ENCODE peak calls at places on chromosome 2, in eight cellular contexts. Y is brain microvascular endothelial cell; T is SK-N-SH; G is CD8-positive, alpha-beta T cell; V is transverse colon; M is hepatocyte; X is HFF-Myc; J is stomach. Q is an unnamed sample.

GRCh38 chr2:173101687-173102086 is 26.0 kb downstream of the MAP3K20 start:
- DNase-seq in Y (peak), T (no peak), G (no peak), V (no peak), M (no peak), X (no peak), J (no peak), Q (peak)

GRCh38 chr2:169221745-169222369 is 140.5 kb downstream of the LRP2 start:
- DNase-seq in Y (no peak), T (peak), G (no peak), V (no peak), M (peak), X (no peak), J (no peak), Q (peak)

GRCh38 chr2:187877391-187877790 is 323.2 kb upstream of the TFPI start:
- DNase-seq in Y (no peak), T (no peak), G (no peak), V (no peak), M (peak), X (no peak), J (no peak), Q (no peak)

GRCh38 chr2:174125151-174125550 is 123.2 kb downstream of the OLA1 start:
- DNase-seq in Y (no peak), T (no peak), G (no peak), V (no peak), M (no peak), X (no peak), J (no peak), Q (no peak)

GRCh38 chr2:164606557-164606956 is 14.7 kb downstream of the GRB14 start:
- DNase-seq in Y (peak), T (no peak), G (no peak), V (no peak), M (no peak), X (no peak), J (no peak), Q (no peak)

GRCh38 chr2:51638811-51639210 is 606.9 kb upstream of the NRXN1 start:
- DNase-seq in Y (no peak), T (no peak), G (no peak), V (no peak), M (no peak), X (no peak), J (no peak), Q (no peak)

GRCh38 chr2:128949360-128949759 is 630.7 kb upstream of the HS6ST1 start:
- DNase-seq in Y (no peak), T (no peak), G (no peak), V (no peak), M (no peak), X (no peak), J (no peak), Q (peak)

GRCh38 chr2:3476386-3477033 is 42.8 kb downstream of the ADI1 start:
- DNase-seq in Y (no peak), T (no peak), G (no peak), V (no peak), M (no peak), X (no peak), J (no peak), Q (no peak)

GRCh38 chr2:240392084-240392947 is 43.1 kb upstream of the GPC1 start:
- DNase-seq in Y (no peak), T (no peak), G (no peak), V (peak), M (no peak), X (no peak), J (no peak), Q (no peak)

GRCh38 chr2:189982777-189983394 is 79.6 kb downstream of the MSTN start:
- DNase-seq in Y (peak), T (peak), G (no peak), V (no peak), M (no peak), X (no peak), J (no peak), Q (peak)

GRCh38 chr2:177675256-177676220 is 283.0 kb downstream of the AGPS start:
- DNase-seq in Y (no peak), T (no peak), G (no peak), V (no peak), M (no peak), X (no peak), J (no peak), Q (no peak)

GRCh38 chr2:25808006-25808383 is 70.3 kb downstream of the ASXL2 start:
- DNase-seq in Y (no peak), T (no peak), G (no peak), V (no peak), M (no peak), X (no peak), J (no peak), Q (peak)

GRCh38 chr2:35428548-35428947 is 927.0 kb upstream of the CRIM1 start:
- DNase-seq in Y (peak), T (peak), G (no peak), V (peak), M (peak), X (no peak), J (peak), Q (peak)
- TF ChIP-seq CTCF in Y (peak), T (peak), G (no peak), V (peak), M (peak), X (peak), J (no peak), Q (peak)

DNA sequence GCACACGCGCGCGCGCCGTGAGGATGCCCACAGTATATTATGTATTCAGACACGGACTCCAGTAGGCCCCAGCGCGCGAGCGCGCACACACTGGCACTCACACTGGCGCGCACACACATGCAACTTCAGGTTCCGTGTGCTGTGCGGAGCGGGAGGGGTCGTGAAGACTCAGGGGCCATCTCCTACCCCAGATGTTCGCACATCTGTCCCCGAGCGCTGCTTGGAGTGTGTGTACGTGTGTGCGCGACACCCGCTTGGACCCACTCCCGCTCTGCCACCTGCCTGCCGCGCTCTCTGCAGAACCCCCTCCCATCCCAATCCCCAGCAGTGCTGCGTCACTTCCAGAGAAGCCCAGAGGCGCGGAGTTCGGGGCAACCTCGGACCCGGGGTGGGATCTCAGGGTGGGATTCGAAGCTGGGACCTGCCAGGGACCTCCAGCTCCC is 2.6 kb downstream of the NRP2 start:
- DNase-seq in Y (no peak), T (no peak), G (no peak), V (no peak), M (no peak), X (no peak), J (no peak), Q (peak)
- H3K4me3 ChIP-seq in Y (peak), T (peak), G (no peak), V (peak), M (peak), X (peak), J (peak), Q (peak)

DNA sequence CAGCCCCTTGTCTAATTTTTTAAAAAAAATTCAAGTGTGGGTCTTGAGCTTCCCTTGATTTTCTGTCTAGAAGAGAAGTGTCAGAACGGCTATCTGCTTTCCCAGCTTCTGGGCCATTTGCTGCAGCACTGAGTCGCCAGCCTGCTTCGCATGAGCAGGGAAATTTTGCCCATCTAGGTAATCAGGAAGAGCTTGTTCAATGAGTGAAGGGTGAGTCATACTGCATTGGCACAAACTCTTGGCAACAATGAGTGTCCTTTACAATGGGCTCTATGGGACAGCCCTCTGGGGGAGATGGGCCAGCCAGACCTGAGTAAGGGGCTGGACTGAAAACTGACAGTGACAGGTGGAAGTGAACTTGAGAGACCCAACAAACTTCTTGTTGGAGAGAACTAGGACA is 2.4 kb upstream of the RNF144A start:
- DNase-seq in Y (no peak), T (no peak), G (no peak), V (no peak), M (no peak), X (no peak), J (no peak), Q (peak)
- TF ChIP-seq CTCF in Y (no peak), T (no peak), G (no peak), V (no peak), M (no peak), X (no peak), J (no peak), Q (no peak)

DNA sequence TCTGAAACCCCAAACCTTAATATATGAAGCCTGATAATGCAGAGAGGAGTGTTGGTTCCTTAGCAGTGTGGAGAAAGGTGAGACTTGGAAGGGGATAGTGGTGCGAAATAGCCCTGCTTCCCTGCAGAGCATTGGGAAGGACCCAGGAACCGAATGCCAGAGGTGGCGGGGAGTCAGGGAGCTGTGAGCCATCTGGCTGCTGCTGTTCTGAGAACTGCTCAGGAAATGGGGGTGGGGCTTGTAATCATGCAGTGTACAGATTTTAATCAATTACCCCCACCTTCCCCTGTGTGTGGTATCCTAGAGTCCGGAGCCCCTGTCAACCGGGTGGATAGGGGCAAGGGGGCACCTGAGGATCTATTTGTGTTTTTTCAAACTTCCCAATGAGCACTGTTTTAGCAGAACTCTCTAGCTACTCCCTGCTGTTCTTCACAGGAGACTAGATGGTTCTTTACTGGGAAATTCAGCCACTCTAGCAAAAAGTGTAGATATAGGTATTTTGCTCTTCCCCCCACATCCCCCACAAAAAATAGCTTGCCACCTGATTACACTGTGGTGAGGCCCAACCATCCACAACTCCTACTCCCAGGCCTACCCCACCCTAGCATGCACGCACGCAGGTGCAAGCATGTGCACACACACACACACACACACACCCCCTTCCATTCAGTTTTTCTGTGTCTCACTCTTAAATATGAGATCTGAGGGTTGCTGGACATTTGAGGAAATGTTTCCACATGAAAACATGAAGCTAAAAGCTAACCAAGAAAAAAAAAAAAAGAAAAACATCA is 30.1 kb upstream of the MBOAT2 start:
- DNase-seq in Y (no peak), T (peak), G (no peak), V (no peak), M (no peak), X (no peak), J (no peak), Q (no peak)
- H3K4me3 ChIP-seq in Y (no peak), T (no peak), G (no peak), V (no peak), M (no peak), X (no peak), J (no peak), Q (no peak)

GRCh38 chr2:98389248-98389605 is 43.0 kb downstream of the CNGA3 start:
- DNase-seq in Y (no peak), T (no peak), G (no peak), V (no peak), M (no peak), X (no peak), J (no peak), Q (no peak)

GRCh38 chr2:98390571-98391476 is 44.6 kb downstream of the CNGA3 start:
- DNase-seq in Y (no peak), T (peak), G (no peak), V (no peak), M (no peak), X (no peak), J (no peak), Q (no peak)

GRCh38 chr2:98393354-98393753 is 47.1 kb downstream of the CNGA3 start:
- DNase-seq in Y (no peak), T (no peak), G (no peak), V (no peak), M (no peak), X (no peak), J (no peak), Q (no peak)

GRCh38 chr2:98394595-98395153 is 48.4 kb downstream of the CNGA3 start:
- DNase-seq in Y (no peak), T (no peak), G (no peak), V (no peak), M (no peak), X (no peak), J (no peak), Q (peak)

DNA sequence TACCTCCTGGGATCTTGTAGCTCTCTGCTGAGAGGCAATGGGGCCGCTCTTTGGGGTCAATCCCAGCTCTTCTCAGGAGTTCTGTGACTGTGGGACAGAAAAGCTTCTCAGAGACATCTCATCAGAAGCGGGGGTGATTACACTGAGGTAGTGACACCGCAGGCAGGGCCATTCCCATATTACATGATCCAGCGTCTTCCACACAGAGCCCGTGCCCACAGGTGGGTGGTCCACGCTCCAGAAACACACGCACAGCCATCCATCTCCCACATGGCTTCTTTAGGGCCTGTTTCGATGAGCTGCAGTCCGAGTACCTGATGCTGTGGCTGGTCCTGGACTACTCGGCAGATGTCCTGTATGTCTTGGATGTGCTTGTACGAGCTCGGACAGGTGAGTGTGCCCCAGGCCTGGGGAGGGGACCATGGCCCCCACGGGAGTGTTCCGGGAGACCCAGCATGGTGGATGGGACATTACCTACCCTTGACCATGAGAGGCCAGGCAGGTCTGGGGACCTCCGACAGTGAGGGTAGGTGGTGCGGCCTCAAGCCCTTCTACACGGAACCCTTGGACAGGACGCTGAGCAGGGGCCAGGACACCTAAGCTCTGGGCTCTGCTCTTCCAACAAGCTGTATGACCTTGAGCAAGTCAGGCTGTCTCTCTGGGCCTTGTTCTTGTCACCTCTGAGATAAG is 45.5 kb downstream of the CNGA3 start:
- DNase-seq in Y (no peak), T (no peak), G (no peak), V (no peak), M (no peak), X (no peak), J (no peak), Q (no peak)
- TF ChIP-seq CTCF in Y (no peak), T (no peak), G (no peak), V (no peak), M (no peak), X (no peak), J (no peak), Q (no peak)

GRCh38 chr2:185567196-185567595 is 171.4 kb upstream of the FSIP2 start:
- DNase-seq in Y (no peak), T (no peak), G (no peak), V (no peak), M (no peak), X (no peak), J (no peak), Q (peak)

DNA sequence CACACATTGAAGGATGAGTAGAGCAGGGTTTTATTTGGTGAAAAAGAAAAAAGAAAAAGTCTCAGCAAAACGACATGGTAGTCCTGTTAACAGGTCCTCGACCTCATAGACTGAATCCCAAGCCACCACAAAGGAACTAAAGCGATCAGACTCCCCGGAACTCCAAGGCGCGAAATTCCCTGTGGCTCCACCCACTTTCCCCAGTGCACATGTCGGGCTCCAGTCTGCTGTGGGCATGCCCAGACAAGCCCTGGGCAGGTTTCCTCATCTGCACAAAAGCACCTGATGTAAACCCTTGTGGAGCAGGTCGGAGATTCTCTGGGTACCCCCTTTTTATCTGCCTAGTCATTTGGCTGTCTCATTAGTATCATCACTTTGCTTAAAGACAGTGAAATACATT is 170.7 kb upstream of the FSIP2 start:
- DNase-seq in Y (no peak), T (no peak), G (no peak), V (no peak), M (no peak), X (no peak), J (no peak), Q (peak)
- H3K4me3 ChIP-seq in Y (no peak), T (no peak), G (no peak), V (no peak), M (no peak), X (no peak), J (no peak), Q (no peak)

GRCh38 chr2:127743477-127744026 is 42.3 kb downstream of the SFT2D3 start:
- DNase-seq in Y (no peak), T (no peak), G (no peak), V (no peak), M (no peak), X (no peak), J (no peak), Q (no peak)
- TF ChIP-seq CTCF in Y (no peak), T (no peak), G (no peak), V (no peak), M (no peak), X (no peak), J (no peak), Q (peak)

DNA sequence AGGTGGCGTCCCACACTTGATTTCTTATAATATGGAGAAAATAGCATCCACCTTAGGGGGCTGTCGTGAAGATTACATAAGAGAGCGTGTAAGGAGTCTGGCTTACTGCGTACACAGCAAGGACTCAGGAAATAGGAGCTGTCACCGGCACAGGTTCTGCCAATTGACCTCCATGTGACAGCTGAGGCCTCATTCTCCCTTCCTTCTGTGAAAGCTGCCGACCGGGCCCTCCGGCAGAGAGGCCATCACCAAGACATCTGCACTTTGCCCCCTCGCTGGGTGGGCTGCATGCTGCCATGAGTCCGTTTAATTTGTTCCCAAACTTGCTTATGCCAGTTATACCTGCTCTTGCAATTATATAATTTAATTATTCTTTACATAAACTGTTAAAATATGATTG is 27.7 kb downstream of the HS1BP3 start:
- DNase-seq in Y (no peak), T (no peak), G (no peak), V (no peak), M (no peak), X (no peak), J (no peak), Q (no peak)
- H3K4me3 ChIP-seq in Y (no peak), T (no peak), G (no peak), V (no peak), M (no peak), X (no peak), J (no peak), Q (no peak)

GRCh38 chr2:233449921-233450853 is 95.9 kb downstream of the DGKD start:
- DNase-seq in Y (no peak), T (no peak), G (no peak), V (peak), M (no peak), X (no peak), J (no peak), Q (no peak)

GRCh38 chr2:233447506-233448219 is 93.4 kb downstream of the DGKD start:
- DNase-seq in Y (no peak), T (no peak), G (no peak), V (peak), M (no peak), X (no peak), J (no peak), Q (no peak)

GRCh38 chr2:233448220-233448559 is 93.9 kb downstream of the DGKD start:
- DNase-seq in Y (no peak), T (no peak), G (no peak), V (no peak), M (no peak), X (no peak), J (no peak), Q (peak)

GRCh38 chr2:233448565-233448964 is 94.3 kb downstream of the DGKD start:
- DNase-seq in Y (no peak), T (no peak), G (no peak), V (peak), M (no peak), X (no peak), J (no peak), Q (no peak)

GRCh38 chr2:233449071-233449901 is 95.0 kb downstream of the DGKD start:
- DNase-seq in Y (peak), T (peak), G (no peak), V (peak), M (peak), X (no peak), J (no peak), Q (peak)
- TF ChIP-seq CTCF in Y (peak), T (peak), G (no peak), V (peak), M (peak), X (peak), J (peak), Q (peak)